ENCODE peak calls at places on chromosomes 11 and 22, in four cellular contexts. One of them, this sample, is unnamed.

GRCh38 chr11:82927264-82927880 is 25.8 kb downstream of the DDIAS start:
- DNase-seq in hepatocyte: peak; percentile 78
- DNase-seq in WERI-Rb-1: no peak
- DNase-seq in fibroblast of the conjunctiva: peak; percentile 38
- DNase-seq in this sample: peak; percentile 42

GRCh38 chr11:34957606-34958005 is 41.2 kb downstream of the PDHX start:
- DNase-seq in hepatocyte: no peak
- DNase-seq in WERI-Rb-1: no peak
- DNase-seq in fibroblast of the conjunctiva: no peak
- DNase-seq in this sample: no peak

GRCh38 chr11:29518389-29519174 is 498.2 kb downstream of the KCNA4 start:
- DNase-seq in hepatocyte: peak; percentile 50
- DNase-seq in WERI-Rb-1: peak; percentile 22
- DNase-seq in fibroblast of the conjunctiva: no peak
- DNase-seq in this sample: no peak

GRCh38 chr11:16195659-16196058 is 160.7 kb downstream of the SOX6 start:
- DNase-seq in hepatocyte: no peak
- DNase-seq in WERI-Rb-1: no peak
- DNase-seq in fibroblast of the conjunctiva: no peak
- DNase-seq in this sample: no peak

GRCh38 chr22:24407278-24407665 is 20.1 kb upstream of the ADORA2A start:
- DNase-seq in hepatocyte: no peak
- DNase-seq in WERI-Rb-1: no peak
- DNase-seq in fibroblast of the conjunctiva: no peak
- DNase-seq in this sample: no peak

GRCh38 chr11:119108151-119108856 is 1.2 kb downstream of the C2CD2L start:
- DNase-seq in hepatocyte: peak; percentile 43
- DNase-seq in WERI-Rb-1: no peak
- DNase-seq in fibroblast of the conjunctiva: no peak
- DNase-seq in this sample: no peak

GRCh38 chr11:103806130-103806900 is 230.1 kb upstream of the DDI1 start:
- DNase-seq in hepatocyte: peak; percentile 20
- DNase-seq in WERI-Rb-1: no peak
- DNase-seq in fibroblast of the conjunctiva: peak; percentile 81
- DNase-seq in this sample: peak; percentile 78

GRCh38 chr11:1223346-1224108 is 661 bp downstream of the MUC5B start:
- DNase-seq in hepatocyte: no peak
- DNase-seq in WERI-Rb-1: peak; percentile 6
- DNase-seq in fibroblast of the conjunctiva: no peak
- DNase-seq in this sample: no peak

GRCh38 chr11:20934521-20934920 is 265.1 kb downstream of the NELL1 start:
- DNase-seq in hepatocyte: no peak
- DNase-seq in WERI-Rb-1: no peak
- DNase-seq in fibroblast of the conjunctiva: no peak
- DNase-seq in this sample: no peak

GRCh38 chr22:19524170-19525115 is at the start of gene CLDN5:
- DNase-seq in hepatocyte: no peak
- DNase-seq in WERI-Rb-1: no peak
- DNase-seq in fibroblast of the conjunctiva: no peak
- DNase-seq in this sample: no peak

GRCh38 chr22:36324414-36324813 is 63.4 kb downstream of the MYH9 start:
- DNase-seq in hepatocyte: no peak
- DNase-seq in WERI-Rb-1: no peak
- DNase-seq in fibroblast of the conjunctiva: no peak
- DNase-seq in this sample: no peak

GRCh38 chr22:36497910-36498669 is 8.8 kb downstream of the FOXRED2 start:
- DNase-seq in hepatocyte: no peak
- DNase-seq in WERI-Rb-1: peak; percentile 14
- DNase-seq in fibroblast of the conjunctiva: no peak
- DNase-seq in this sample: no peak

GRCh38 chr11:72807021-72807693 is 7.1 kb upstream of the ATG16L2 start:
- DNase-seq in hepatocyte: no peak
- DNase-seq in WERI-Rb-1: no peak
- DNase-seq in fibroblast of the conjunctiva: no peak
- DNase-seq in this sample: peak; percentile 41

GRCh38 chr11:57276857-57277505 is 39.9 kb upstream of the APLNR start:
- DNase-seq in hepatocyte: no peak
- DNase-seq in WERI-Rb-1: no peak
- DNase-seq in fibroblast of the conjunctiva: no peak
- DNase-seq in this sample: no peak

GRCh38 chr11:106473089-106473722 is 395.7 kb downstream of the AASDHPPT start:
- DNase-seq in hepatocyte: no peak
- DNase-seq in WERI-Rb-1: no peak
- DNase-seq in fibroblast of the conjunctiva: no peak
- DNase-seq in this sample: no peak

GRCh38 chr11:77778549-77778948 is 42.0 kb downstream of the RSF1 start:
- DNase-seq in hepatocyte: no peak
- DNase-seq in WERI-Rb-1: no peak
- DNase-seq in fibroblast of the conjunctiva: no peak
- DNase-seq in this sample: no peak

GRCh38 chr11:44767421-44767820 is 40.7 kb downstream of the TSPAN18 start:
- DNase-seq in hepatocyte: no peak
- DNase-seq in WERI-Rb-1: no peak
- DNase-seq in fibroblast of the conjunctiva: no peak
- DNase-seq in this sample: no peak

This sample was measured in stromal cell of bone marrow.